ENCODE peak calls at places on chromosomes 3 and 15, in nine cellular contexts. P is AG10803; O is CD8-positive, alpha-beta T cell; C is stomach; M is fibroblast of lung; Y is epithelial cell of esophagus; U is GM23338; L is Peyer's patch; A is A549. V is an unnamed sample.

GRCh38 chr15:31304736-31305365 is 21.8 kb upstream of the KLF13 start:
- DNase-seq in U (peak), P (no peak), M (no peak), A (no peak), L (no peak), C (no peak), Y (no peak), O (no peak), V (peak)

GRCh38 chr3:57803647-57804081 is 47.6 kb downstream of the SLMAP start:
- DNase-seq in Y (peak), L (no peak), M (peak), U (peak), C (no peak), A (peak), O (no peak), P (peak), V (peak)

GRCh38 chr15:40003491-40003916 is 35.5 kb downstream of the SRP14 start:
- DNase-seq in L (no peak), C (no peak), P (no peak), Y (peak), M (no peak), A (no peak), U (no peak), O (no peak), V (no peak)

GRCh38 chr3:9147215-9147895 is 102.1 kb downstream of the SRGAP3 start:
- DNase-seq in A (no peak), C (no peak), P (no peak), Y (peak), M (peak), O (no peak), U (no peak), L (no peak), V (no peak)

GRCh38 chr15:63986751-63987341 is 59.4 kb downstream of the DAPK2 start:
- DNase-seq in U (no peak), P (peak), A (no peak), Y (peak), M (no peak), C (peak), L (no peak), O (no peak), V (no peak)

GRCh38 chr3:187012609-187013051 is 82.3 kb downstream of the ST6GAL1 start:
- DNase-seq in M (peak), C (no peak), P (no peak), O (peak), A (no peak), Y (no peak), U (no peak), L (no peak), V (peak)

GRCh38 chr3:37375184-37376120 is 201.1 kb upstream of the LRRFIP2 start:
- DNase-seq in A (no peak), L (no peak), P (no peak), Y (no peak), C (no peak), M (no peak), U (peak), O (no peak), V (no peak)

GRCh38 chr3:13140596-13140995 is 67.4 kb upstream of the IQSEC1 start:
- DNase-seq in L (peak), Y (no peak), A (no peak), C (no peak), P (no peak), O (no peak), M (no peak), U (no peak), V (no peak)

GRCh38 chr3:36701903-36702374 is 62.4 kb downstream of the DCLK3 start:
- DNase-seq in O (no peak), M (peak), P (peak), Y (peak), C (no peak), U (no peak), A (no peak), L (no peak), V (peak)

GRCh38 chr3:130896101-130896500 is 2.2 kb downstream of the ATP2C1 start:
- DNase-seq in M (peak), O (no peak), U (no peak), Y (no peak), C (no peak), A (no peak), P (no peak), L (no peak), V (no peak)

GRCh38 chr3:82038536-82038935 is 277.1 kb upstream of the GBE1 start:
- DNase-seq in O (no peak), A (no peak), Y (no peak), C (no peak), M (no peak), P (peak), U (peak), L (no peak), V (no peak)

GRCh38 chr15:69994429-69995201 is 103.1 kb downstream of the TLE3 start:
- DNase-seq in A (no peak), L (no peak), Y (no peak), O (no peak), U (no peak), C (no peak), P (no peak), M (no peak), V (no peak)

GRCh38 chr15:52112203-52112750 is 298 bp downstream of the BCL2L10 start:
- DNase-seq in L (peak), O (peak), P (no peak), Y (no peak), C (peak), M (no peak), U (peak), A (no peak), V (no peak)

GRCh38 chr15:38745136-38745535 is 180.5 kb upstream of the RASGRP1 start:
- DNase-seq in L (no peak), P (peak), Y (no peak), M (peak), U (no peak), A (no peak), C (no peak), O (no peak), V (no peak)

GRCh38 chr3:78139166-78139565 is 1099.3 kb downstream of the ROBO2 start:
- DNase-seq in M (peak), C (no peak), P (peak), O (no peak), Y (peak), L (no peak), U (no peak), A (no peak), V (peak)

GRCh38 chr15:78394981-78395619 is 42.9 kb upstream of the IREB2 start:
- DNase-seq in A (no peak), C (peak), U (peak), L (no peak), Y (no peak), O (no peak), M (no peak), P (no peak), V (no peak)

GRCh38 chr3:31246293-31247062 is 286.2 kb upstream of the STT3B start:
- DNase-seq in C (no peak), L (no peak), Y (no peak), O (no peak), P (no peak), A (no peak), U (no peak), M (no peak), V (no peak)

GRCh38 chr15:58039260-58040035 is 26.1 kb downstream of the ALDH1A2 start:
- DNase-seq in U (no peak), C (no peak), P (no peak), A (no peak), O (no peak), M (no peak), Y (peak), L (no peak), V (no peak)

GRCh38 chr3:156816091-156816793 is 9.9 kb upstream of the LEKR1 start:
- DNase-seq in L (peak), U (peak), P (peak), A (no peak), Y (no peak), C (peak), O (peak), M (peak), V (peak)

DNA sequence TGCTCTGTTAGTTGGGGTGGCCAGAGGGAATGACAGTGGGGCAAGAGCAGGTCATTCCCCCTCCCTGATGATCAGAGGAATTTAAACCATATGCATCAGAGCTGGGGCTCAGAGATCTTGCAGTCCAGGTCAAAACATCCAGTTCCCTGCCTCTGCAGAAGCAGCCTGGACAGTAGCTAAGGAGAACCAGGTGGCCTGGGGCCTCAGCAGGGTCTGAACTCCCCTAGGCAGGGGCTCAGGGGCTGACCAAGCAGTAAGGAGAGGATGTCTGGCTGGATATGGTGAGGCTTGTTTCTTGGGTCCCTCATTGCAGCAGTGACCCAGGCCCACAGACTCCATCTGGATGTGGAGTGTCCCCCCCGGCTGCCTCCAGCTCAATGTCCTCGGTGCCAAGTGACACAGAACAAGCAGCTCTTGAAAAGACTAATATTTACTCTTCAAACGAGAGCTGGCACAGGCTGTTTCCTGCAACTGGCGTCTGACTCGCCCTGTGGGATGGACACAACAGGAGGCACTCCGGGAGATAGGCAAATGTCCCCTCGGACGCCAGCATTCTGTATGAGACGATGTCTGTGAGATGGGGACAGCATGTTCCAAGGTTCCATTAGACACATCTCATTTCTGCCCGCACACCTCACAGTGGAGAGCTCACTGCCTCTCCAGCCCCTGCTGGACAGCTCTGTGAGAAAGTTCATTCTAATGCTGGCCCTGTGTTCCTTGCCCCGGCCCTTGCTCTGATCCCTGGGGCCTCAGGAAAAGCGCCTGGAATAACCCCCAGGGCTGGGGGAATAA is 37.1 kb downstream of the SEC22C start:
- DNase-seq in O (no peak), Y (no peak), A (no peak), C (peak), M (no peak), L (peak), P (no peak), U (no peak), V (peak)
- TF ChIP-seq CTCF in O (no peak), Y (peak), A (no peak), C (no peak), M (peak), L (no peak), P (peak), U (no peak), V (peak)

GRCh38 chr15:67823371-67824156 is 1.7 kb upstream of the SKOR1 start:
- DNase-seq in Y (no peak), A (no peak), U (peak), O (no peak), C (no peak), M (no peak), L (peak), P (no peak), V (no peak)
- H3K4me3 ChIP-seq in Y (no peak), A (peak), U (peak), O (no peak), C (no peak), M (no peak), L (peak), P (no peak), V (no peak)

DNA sequence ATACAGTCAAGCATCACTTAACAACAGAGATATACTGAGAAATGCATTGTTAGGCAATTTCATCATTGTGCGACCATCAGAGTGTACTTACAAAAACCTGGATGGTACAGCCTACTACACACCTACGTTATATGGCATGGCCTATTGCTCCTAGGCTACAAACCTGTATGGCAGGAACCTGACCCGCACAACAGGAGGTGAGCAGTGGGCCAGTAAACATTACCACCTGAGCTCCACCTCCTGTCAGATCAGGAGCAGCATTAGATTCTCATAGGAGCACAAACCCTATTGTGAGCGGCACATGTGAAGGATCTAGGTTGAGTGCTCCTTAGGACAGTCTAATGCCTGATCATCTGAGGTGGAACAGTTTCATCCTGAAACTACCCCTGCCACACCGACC is 89.7 kb downstream of the SCAPER start:
- DNase-seq in U (peak), O (no peak), A (no peak), P (no peak), Y (no peak), M (no peak), C (no peak), L (no peak), V (no peak)
- TF ChIP-seq CTCF in U (peak), O (no peak), A (no peak), P (no peak), Y (no peak), M (no peak), C (no peak), L (no peak), V (no peak)

GRCh38 chr3:99869621-99870020 is 52.0 kb downstream of the CMSS1 start:
- DNase-seq in A (no peak), M (no peak), P (no peak), L (no peak), O (no peak), U (no peak), C (no peak), Y (no peak), V (no peak)

GRCh38 chr3:99871231-99871898 is 53.7 kb downstream of the CMSS1 start:
- DNase-seq in Y (no peak), M (peak), L (no peak), C (no peak), O (no peak), U (no peak), P (no peak), A (no peak), V (no peak)

GRCh38 chr3:99870712-99871111 is 53.0 kb downstream of the CMSS1 start:
- DNase-seq in P (no peak), A (no peak), U (no peak), Y (no peak), M (no peak), C (no peak), O (no peak), L (no peak), V (no peak)

GRCh38 chr3:99875573-99875924 is 57.9 kb downstream of the CMSS1 start:
- DNase-seq in Y (peak), U (peak), O (no peak), P (peak), A (no peak), C (no peak), M (peak), L (no peak), V (peak)

GRCh38 chr3:99872633-99873254 is 55.1 kb downstream of the CMSS1 start:
- DNase-seq in Y (no peak), C (no peak), A (no peak), U (no peak), O (no peak), M (peak), P (no peak), L (no peak), V (no peak)
- H3K4me3 ChIP-seq in Y (no peak), C (peak), A (no peak), U (no peak), O (no peak), M (peak), P (peak), L (peak), V (peak)

DNA sequence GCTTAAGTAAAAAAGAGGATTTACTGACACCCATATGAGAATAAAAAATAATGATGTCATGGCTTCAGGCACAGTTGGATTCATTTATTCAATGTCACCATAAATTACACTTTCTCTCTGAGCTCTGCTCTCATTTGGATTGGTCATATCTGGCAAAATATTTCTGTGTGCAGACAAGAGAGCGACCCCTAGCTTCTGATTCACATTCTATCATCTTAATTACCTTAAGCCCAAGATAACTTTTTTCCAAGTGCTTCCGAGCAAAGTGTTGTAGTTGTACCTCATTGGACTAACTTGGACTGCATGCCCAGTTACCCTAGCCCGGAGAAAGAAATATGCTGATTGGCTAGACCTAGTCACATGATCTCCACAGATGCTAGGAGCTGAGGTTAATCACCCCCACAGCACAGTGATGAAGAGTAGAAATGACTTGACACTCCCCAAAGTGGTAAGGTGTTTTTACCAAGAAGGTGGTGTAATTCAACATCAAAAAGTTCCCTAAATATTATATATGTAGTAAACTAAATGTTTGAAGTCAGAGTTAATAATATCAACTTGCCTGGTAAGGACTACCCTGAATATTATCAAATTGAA is 552.2 kb upstream of the SUCLG2 start:
- DNase-seq in P (no peak), O (no peak), L (no peak), M (no peak), C (no peak), A (no peak), U (peak), Y (no peak), V (no peak)
- TF ChIP-seq CTCF in P (no peak), O (no peak), L (no peak), M (no peak), C (no peak), A (no peak), U (peak), Y (no peak), V (no peak)

V was measured in cardiac fibroblast.